ENCODE peak calls at places on chromosomes 4 and X, in five cellular contexts. S, B, F, M and J are unnamed samples.

GRCh38 chr4:4308800-4309441 is 18.9 kb downstream of the ZBTB49 start:
- DNase-seq in B (no peak), S (no peak), M (no peak), F (no peak), J (no peak)

GRCh38 chr4:1245481-1246051 is 3.4 kb downstream of the CTBP1 start:
- DNase-seq in B (peak), M (no peak), F (no peak), S (no peak), J (no peak)

GRCh38 chr4:10157478-10158354 is 41.1 kb upstream of the WDR1 start:
- DNase-seq in M (no peak), S (peak), B (peak), F (peak), J (peak)

GRCh38 chr4:182801626-182802025 is 115.6 kb downstream of the DCTD start:
- DNase-seq in S (no peak), B (no peak), M (no peak), F (no peak), J (no peak)

GRCh38 chr4:119498520-119498919 is 130.1 kb downstream of the PDE5A start:
- DNase-seq in M (peak), F (no peak), S (no peak), B (no peak), J (peak)

GRCh38 chrX:13029341-13029740 is 15.1 kb downstream of the FAM9C start:
- DNase-seq in S (no peak), F (no peak), B (peak), M (no peak), J (peak)

GRCh38 chr4:38872620-38873019 is 5.0 kb downstream of the FAM114A1 start:
- DNase-seq in B (no peak), S (no peak), F (no peak), M (no peak), J (no peak)

GRCh38 chr4:65669008-65669971 is 999 bp downstream of the EPHA5 start:
- DNase-seq in M (no peak), B (no peak), F (no peak), S (peak), J (no peak)

GRCh38 chr4:150943831-150944230 is 71.3 kb downstream of the LRBA start:
- DNase-seq in B (no peak), S (no peak), M (no peak), F (no peak), J (peak)

GRCh38 chr4:85776091-85776490 is 301.1 kb downstream of the ARHGAP24 start:
- DNase-seq in F (no peak), B (no peak), M (no peak), S (peak), J (no peak)

GRCh38 chr4:8585186-8585585 is 5.0 kb downstream of the GPR78 start:
- DNase-seq in S (no peak), B (no peak), M (no peak), F (no peak), J (no peak)

GRCh38 chr4:105807496-105807895 is 87.8 kb upstream of the NPNT start:
- DNase-seq in B (no peak), M (no peak), S (no peak), F (no peak), J (no peak)

GRCh38 chr4:118087366-118087765 is 53.1 kb downstream of the NDST3 start:
- DNase-seq in S (no peak), M (no peak), B (no peak), F (no peak), J (no peak)

GRCh38 chr4:101439926-101440325 is 92.6 kb upstream of the PPP3CA start:
- DNase-seq in F (no peak), S (no peak), M (no peak), B (no peak), J (no peak)

GRCh38 chr4:52103314-52103713 is 52.2 kb downstream of the SPATA18 start:
- DNase-seq in S (peak), B (no peak), F (peak), M (no peak), J (peak)

GRCh38 chr4:118904935-118905334 is 16.3 kb downstream of the SYNPO2 start:
- DNase-seq in S (no peak), M (no peak), B (no peak), F (no peak), J (no peak)

GRCh38 chr4:61011051-61011450 is 189.1 kb upstream of the ADGRL3 start:
- DNase-seq in S (no peak), B (no peak), F (no peak), M (no peak), J (no peak)

GRCh38 chrX:111394581-111394980 is 17.4 kb downstream of the DCX start:
- DNase-seq in F (no peak), B (no peak), S (peak), M (no peak), J (no peak)

GRCh38 chr4:181688886-181689285 is 554.3 kb upstream of the TENM3 start:
- DNase-seq in F (no peak), M (no peak), B (no peak), S (no peak), J (no peak)

GRCh38 chr4:154741877-154742851 is 1.6 kb upstream of the LRAT start:
- DNase-seq in B (peak), F (no peak), M (no peak), S (peak), J (no peak)

GRCh38 chr4:128653514-128654420 is 155.7 kb upstream of the JADE1 start:
- DNase-seq in F (peak), S (peak), M (peak), B (peak), J (no peak)

GRCh38 chrX:39814391-39814790 is 283.4 kb downstream of the BCOR start:
- DNase-seq in M (no peak), S (no peak), F (peak), B (peak), J (no peak)

GRCh38 chr4:81826336-81826735 is 354.6 kb upstream of the RASGEF1B start:
- DNase-seq in M (no peak), B (no peak), F (no peak), S (no peak), J (peak)

GRCh38 chrX:154002215-154002719 is 17.4 kb downstream of the IRAK1 start:
- DNase-seq in B (no peak), M (no peak), S (no peak), F (peak), J (peak)

GRCh38 chr4:139587452-139587851 is 31.4 kb upstream of the SETD7 start:
- DNase-seq in B (no peak), S (no peak), F (no peak), M (no peak), J (peak)

GRCh38 chrX:134782796-134783195 is 124.5 kb upstream of the PLAC1 start:
- DNase-seq in B (no peak), F (peak), M (no peak), S (peak), J (peak)

GRCh38 chrX:118847676-118848075 is 24.1 kb downstream of the ZCCHC12 start:
- DNase-seq in F (peak), B (no peak), M (no peak), S (peak), J (peak)

GRCh38 chr4:144340931-144341330 is 200.4 kb upstream of the GYPA start:
- DNase-seq in B (no peak), S (no peak), F (no peak), M (no peak), J (no peak)

GRCh38 chr4:81214518-81215218 is 354 bp downstream of the PRKG2 start:
- DNase-seq in B (peak), M (no peak), S (peak), F (peak), J (no peak)

GRCh38 chrX:68163446-68163845 is 269.8 kb downstream of the OPHN1 start:
- DNase-seq in M (no peak), S (no peak), B (no peak), F (no peak), J (no peak)

GRCh38 chr4:141121768-141122415 is 11.4 kb downstream of the RNF150 start:
- DNase-seq in B (no peak), F (no peak), M (no peak), S (no peak), J (no peak)

GRCh38 chr4:3286335-3287175 is 6.3 kb upstream of the RGS12 start:
- DNase-seq in S (no peak), M (no peak), B (no peak), F (no peak), J (no peak)